ENCODE peak calls at places on chromosomes 13 and 19, in seven cellular contexts. R is GM12892, Y is K562, O is HepG2, U is SK-N-SH, F is GM12878, V is H1. A is an unnamed sample.

GRCh38 chr19:6678690-6679109 is 8.7 kb upstream of the TNFSF14 start:
- DNase-seq in U (no peak), V (no peak), Y (no peak), R (no peak), O (no peak), F (no peak), A (no peak)

GRCh38 chr13:48902421-48902820 is 73.3 kb upstream of the FNDC3A start:
- DNase-seq in R (no peak), U (no peak), Y (no peak), O (no peak), F (no peak), V (no peak), A (no peak)

GRCh38 chr19:44812142-44812718 is 3.3 kb downstream of the BCAM start:
- DNase-seq in U (no peak), F (no peak), O (peak), V (no peak), Y (no peak), R (no peak), A (no peak)

GRCh38 chr19:30453768-30454167 is 81.6 kb downstream of the ZNF536 start:
- DNase-seq in R (no peak), O (no peak), Y (no peak), F (no peak), U (no peak), V (no peak), A (no peak)

GRCh38 chr19:13884726-13885591 is 8.0 kb downstream of the NANOS3 start:
- DNase-seq in F (no peak), R (no peak), O (no peak), Y (no peak), U (peak), V (no peak), A (no peak)

GRCh38 chr19:1999856-2000515 is 15.5 kb downstream of the BTBD2 start:
- DNase-seq in V (no peak), O (no peak), R (peak), U (no peak), F (no peak), Y (no peak), A (no peak)

GRCh38 chr19:43697295-43697694 is 18.6 kb upstream of the IRGC start:
- DNase-seq in U (no peak), V (no peak), R (no peak), F (no peak), O (no peak), Y (no peak), A (no peak)

GRCh38 chr19:49574206-49574755 is 6.1 kb downstream of the NOSIP start:
- DNase-seq in O (no peak), U (no peak), R (no peak), Y (no peak), F (no peak), V (no peak), A (no peak)

DNA sequence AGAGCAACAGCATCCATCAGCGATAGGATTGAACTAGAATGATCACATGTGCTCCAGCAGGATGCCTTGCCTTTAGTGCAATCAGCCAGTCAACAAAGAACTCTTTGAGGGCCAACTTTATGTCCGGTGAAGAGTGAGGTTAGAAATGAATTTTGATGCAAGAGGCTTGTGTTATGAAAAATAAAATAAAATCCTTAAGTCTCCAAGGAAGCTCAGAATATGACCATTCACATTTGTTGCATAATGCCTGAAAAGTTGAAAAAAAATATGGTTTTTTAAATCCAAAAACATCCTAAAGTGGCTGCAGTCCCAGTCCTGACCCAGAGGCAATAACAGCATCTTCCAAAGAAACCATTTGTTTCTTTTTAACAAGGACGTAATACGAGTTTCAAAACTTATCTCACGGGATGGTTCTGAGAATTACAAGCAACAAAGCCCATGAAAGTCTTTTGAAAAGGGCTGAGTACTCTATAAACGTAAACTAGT is 61.3 kb downstream of the DCLK1 start:
- DNase-seq in V (no peak), O (no peak), R (no peak), F (no peak), U (no peak), Y (no peak), A (no peak)
- TF ChIP-seq TAF1 in V (no peak), O (no peak), R (no peak), F (no peak), U (no peak), Y (no peak), A (no peak)

DNA sequence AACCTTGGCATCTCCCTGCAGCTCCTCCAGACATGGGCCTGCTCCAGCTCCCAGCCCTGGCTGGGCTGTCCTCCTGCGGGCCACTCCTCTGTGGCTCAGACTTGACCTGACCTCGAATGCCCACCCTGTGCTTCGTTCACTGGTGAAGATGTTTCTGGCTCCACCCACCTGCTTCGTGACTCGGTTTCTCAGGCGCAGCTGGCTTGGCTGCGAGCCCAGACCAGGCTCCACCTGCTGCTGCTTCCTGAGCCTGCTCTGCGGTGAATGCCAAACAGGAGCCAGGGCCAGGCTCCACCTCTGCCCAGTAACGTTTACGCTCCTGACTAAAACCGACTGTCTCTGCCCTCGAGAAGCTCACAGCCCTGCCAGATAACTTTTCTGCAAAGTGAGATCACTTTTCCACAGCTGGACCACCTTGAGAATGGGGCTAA is 8.9 kb upstream of the RSPH6A start:
- DNase-seq in Y (no peak), R (no peak), U (no peak), F (no peak), V (no peak), O (no peak), A (no peak)
- TF ChIP-seq POLR2AphosphoS5 in Y (no peak), R (no peak), U (no peak), F (no peak), V (peak), O (no peak), A (peak)

DNA sequence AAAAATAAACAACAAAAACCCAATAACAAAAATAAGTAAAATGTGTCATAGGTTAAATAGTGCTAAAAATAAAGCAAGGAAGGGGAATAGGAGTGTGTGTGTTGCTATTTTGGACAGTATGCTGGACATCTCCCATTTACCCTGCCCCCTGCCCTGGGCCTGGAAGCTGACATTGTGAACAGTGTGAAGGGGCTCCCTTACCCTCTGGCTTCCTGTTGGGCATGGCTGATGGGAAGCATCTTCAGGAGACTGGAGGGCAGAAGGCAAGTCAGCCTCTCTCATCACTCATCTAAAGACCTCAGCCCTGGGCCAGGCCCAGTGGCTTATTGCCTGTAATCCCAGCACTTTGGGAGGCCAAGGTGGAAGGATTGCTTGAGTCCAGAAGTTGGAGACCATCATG is 26.7 kb downstream of the KCTD15 start:
- DNase-seq in O (no peak), U (no peak), V (peak), R (no peak), Y (no peak), F (no peak), A (no peak)
- TF ChIP-seq TAF1 in O (no peak), U (no peak), V (no peak), R (no peak), Y (no peak), F (no peak), A (no peak)

DNA sequence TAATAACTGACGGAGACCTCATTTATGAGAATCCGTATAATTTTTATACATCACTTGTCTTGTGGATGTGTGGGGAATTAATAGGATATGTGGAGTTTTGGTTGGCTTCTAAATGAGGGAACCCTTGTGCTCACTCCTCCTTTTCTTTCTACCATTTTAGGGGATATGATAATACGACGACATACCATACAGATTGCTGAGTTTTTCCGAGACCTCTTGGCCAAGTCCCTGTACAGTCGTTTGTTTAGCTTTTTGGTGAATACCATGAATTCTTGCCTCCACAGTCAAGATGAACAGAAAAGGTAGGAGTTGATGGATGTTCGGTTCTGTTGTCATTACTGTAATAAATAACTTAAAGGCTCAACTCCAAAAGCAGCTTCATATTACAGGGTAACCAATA is 335.2 kb downstream of the MYO16 start:
- DNase-seq in U (no peak), O (no peak), Y (no peak), R (no peak), V (no peak), F (no peak), A (no peak)
- TF ChIP-seq POLR2AphosphoS5 in U (no peak), O (no peak), Y (no peak), R (no peak), V (no peak), F (no peak), A (no peak)

DNA sequence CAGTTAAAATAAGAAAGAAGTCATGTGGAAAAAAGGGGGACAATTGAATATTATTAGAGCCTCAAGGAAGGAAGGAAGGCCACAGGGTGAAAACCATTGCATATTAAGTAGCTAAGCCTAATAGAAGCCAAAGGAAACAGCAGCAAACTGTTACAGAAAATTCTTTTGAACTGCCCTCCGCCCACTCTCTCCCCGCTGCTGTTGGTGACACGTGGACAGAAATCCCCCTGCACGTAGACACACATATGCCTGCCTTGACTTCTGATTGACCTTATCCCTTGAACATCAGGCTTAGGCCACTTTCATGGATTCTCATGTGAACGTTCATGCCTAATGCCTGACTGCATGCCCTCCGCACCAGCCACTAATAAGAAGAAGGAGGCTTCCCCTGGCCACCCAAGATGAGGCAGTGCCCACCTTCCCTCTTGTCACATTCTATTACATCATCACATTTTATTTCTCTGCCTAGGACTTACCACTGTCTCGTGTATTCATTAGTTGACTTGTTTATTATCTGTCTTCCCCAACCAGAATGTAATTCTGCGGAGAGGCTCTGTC is 229.2 kb downstream of the KCNRG start:
- DNase-seq in U (no peak), V (no peak), O (peak), Y (no peak), R (no peak), F (no peak), A (no peak)
- TF ChIP-seq TAF1 in U (no peak), V (no peak), O (no peak), Y (no peak), R (no peak), F (no peak), A (no peak)

GRCh38 chr13:112580211-112580610 is 7.7 kb downstream of the TUBGCP3 start:
- DNase-seq in Y (no peak), R (no peak), F (no peak), O (no peak), V (no peak), U (no peak), A (no peak)

GRCh38 chr13:112586334-112586733 is 1.6 kb downstream of the TUBGCP3 start:
- DNase-seq in R (no peak), O (no peak), F (no peak), U (no peak), V (no peak), Y (no peak), A (no peak)

GRCh38 chr13:112582305-112582704 is 5.6 kb downstream of the TUBGCP3 start:
- DNase-seq in Y (no peak), F (no peak), U (no peak), V (no peak), R (no peak), O (no peak), A (no peak)

GRCh38 chr13:112580912-112581311 is 7.0 kb downstream of the TUBGCP3 start:
- DNase-seq in U (no peak), V (no peak), Y (no peak), F (no peak), R (no peak), O (no peak), A (no peak)

GRCh38 chr13:112583592-112584277 is 4.2 kb downstream of the TUBGCP3 start:
- DNase-seq in U (no peak), F (no peak), R (no peak), V (no peak), O (no peak), Y (peak), A (no peak)
- TF ChIP-seq POLR2AphosphoS5 in U (no peak), F (no peak), R (no peak), V (no peak), O (no peak), Y (no peak), A (no peak)

GRCh38 chr13:29743229-29743786 is 107.1 kb downstream of the UBL3 start:
- DNase-seq in U (peak), V (no peak), Y (no peak), F (no peak), O (no peak), R (no peak), A (no peak)
- TF ChIP-seq TAF1 in U (no peak), V (no peak), Y (no peak), F (no peak), O (no peak), R (no peak), A (no peak)

GRCh38 chr19:442085-442484 is 18.7 kb downstream of the SHC2 start:
- DNase-seq in O (no peak), F (no peak), R (no peak), Y (no peak), U (no peak), V (no peak), A (no peak)

GRCh38 chr19:443005-443404 is 17.8 kb downstream of the SHC2 start:
- DNase-seq in Y (no peak), V (no peak), U (no peak), O (no peak), F (no peak), R (no peak), A (no peak)

GRCh38 chr19:440391-441212 is 20.2 kb downstream of the SHC2 start:
- DNase-seq in V (no peak), R (no peak), U (no peak), F (no peak), O (no peak), Y (no peak), A (no peak)

GRCh38 chr19:439167-439900 is 21.5 kb downstream of the SHC2 start:
- DNase-seq in O (no peak), R (no peak), Y (no peak), F (no peak), U (no peak), V (no peak), A (no peak)

GRCh38 chr19:441213-441823 is 19.5 kb downstream of the SHC2 start:
- DNase-seq in U (no peak), F (no peak), R (no peak), Y (no peak), O (no peak), V (no peak), A (no peak)
- TF ChIP-seq POLR2AphosphoS5 in U (no peak), F (no peak), R (no peak), Y (no peak), O (no peak), V (no peak), A (no peak)

DNA sequence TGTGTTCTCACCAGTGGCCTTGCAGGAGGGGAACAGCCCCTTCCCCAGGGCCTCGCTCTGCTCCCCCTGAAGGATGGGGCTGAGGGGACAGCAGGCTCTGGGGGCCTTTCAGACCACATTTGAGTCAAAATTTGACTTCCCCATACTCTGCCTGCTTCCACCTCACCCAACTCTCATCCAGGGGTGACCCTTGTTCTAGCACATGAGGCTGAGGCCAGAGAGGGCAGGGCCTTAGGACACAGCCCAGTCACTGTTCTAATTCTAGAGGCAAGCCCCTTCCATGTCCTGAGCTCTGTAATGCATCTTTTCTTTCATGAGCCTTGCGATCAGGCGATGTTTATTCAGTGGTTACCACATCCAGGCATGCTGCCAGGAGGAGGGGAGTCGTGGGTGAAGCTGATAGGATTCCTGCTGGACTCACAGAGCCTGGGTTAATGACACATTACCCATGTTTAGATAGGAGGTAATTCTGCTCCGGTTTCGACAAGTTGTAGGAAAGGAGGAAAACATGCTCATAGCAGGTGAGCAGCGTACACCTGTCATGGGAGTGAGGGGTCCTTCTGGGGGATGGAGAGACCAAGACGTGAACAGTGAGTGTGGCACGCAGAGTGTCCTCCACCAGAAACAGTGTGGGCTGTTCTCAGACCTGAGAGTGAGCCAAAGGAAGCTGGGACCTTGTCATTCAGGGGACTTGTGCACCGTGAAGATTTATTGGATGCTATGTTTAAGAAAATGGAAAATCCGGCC is 9.3 kb downstream of the RPS9 start:
- DNase-seq in U (peak), V (no peak), F (no peak), R (no peak), O (peak), Y (peak), A (no peak)
- TF ChIP-seq TAF1 in U (no peak), V (no peak), F (no peak), R (no peak), O (no peak), Y (peak), A (no peak)

GRCh38 chr19:15337202-15337601 is 4.9 kb upstream of the BRD4 start:
- DNase-seq in F (no peak), R (no peak), U (no peak), Y (no peak), V (no peak), O (no peak), A (no peak)
- TF ChIP-seq POLR2AphosphoS5 in F (no peak), R (no peak), U (no peak), Y (no peak), V (no peak), O (no peak), A (no peak)